ENCODE peak calls at places on chromosome 12, in four cellular contexts. One of them, this sample, is unnamed.

GRCh38 chr12:3201741-3202500 is 124.7 kb downstream of the TSPAN9 start:
- DNase-seq in ACHN: no peak
- DNase-seq in choroid plexus epithelial cell: no peak
- DNase-seq in lower leg skin: no peak
- DNase-seq in this sample: no peak

GRCh38 chr12:15534322-15534721 is 212.0 kb downstream of the PTPRO start:
- DNase-seq in lower leg skin: no peak
- DNase-seq in choroid plexus epithelial cell: peak; percentile 61
- DNase-seq in ACHN: peak; percentile 61
- DNase-seq in this sample: no peak

GRCh38 chr12:30754383-30754749 is 385 bp downstream of the CAPRIN2 start:
- DNase-seq in lower leg skin: no peak
- DNase-seq in ACHN: no peak
- DNase-seq in choroid plexus epithelial cell: no peak
- DNase-seq in this sample: no peak

GRCh38 chr12:78790148-78790547 is 74.4 kb upstream of the SYT1 start:
- DNase-seq in choroid plexus epithelial cell: no peak
- DNase-seq in lower leg skin: no peak
- DNase-seq in ACHN: no peak
- DNase-seq in this sample: no peak

GRCh38 chr12:10119072-10119471 is 10.9 kb downstream of the CLEC7A start:
- DNase-seq in choroid plexus epithelial cell: no peak
- DNase-seq in ACHN: no peak
- DNase-seq in lower leg skin: no peak
- DNase-seq in this sample: no peak

GRCh38 chr12:67732857-67733256 is 84.3 kb downstream of the DYRK2 start:
- DNase-seq in ACHN: no peak
- DNase-seq in choroid plexus epithelial cell: no peak
- DNase-seq in lower leg skin: no peak
- DNase-seq in this sample: no peak

GRCh38 chr12:53989227-53990113 is 4.5 kb downstream of the HOXC10 start:
- DNase-seq in choroid plexus epithelial cell: peak; percentile 66
- DNase-seq in lower leg skin: no peak
- DNase-seq in ACHN: peak; percentile 44
- DNase-seq in this sample: no peak

GRCh38 chr12:128298091-128298490 is 31.1 kb downstream of the TMEM132C start:
- DNase-seq in lower leg skin: no peak
- DNase-seq in ACHN: no peak
- DNase-seq in choroid plexus epithelial cell: no peak
- DNase-seq in this sample: no peak

GRCh38 chr12:11513288-11513687 is 117.9 kb upstream of the PRB2 start:
- DNase-seq in choroid plexus epithelial cell: peak; percentile 38
- DNase-seq in ACHN: no peak
- DNase-seq in lower leg skin: no peak
- DNase-seq in this sample: no peak

GRCh38 chr12:90729741-90730140 is 225.2 kb downstream of the CCER1 start:
- DNase-seq in choroid plexus epithelial cell: peak; percentile 45
- DNase-seq in lower leg skin: no peak
- DNase-seq in ACHN: no peak
- DNase-seq in this sample: no peak

GRCh38 chr12:110739488-110739887 is 3.2 kb downstream of the PPP1CC start:
- DNase-seq in lower leg skin: no peak
- DNase-seq in ACHN: no peak
- DNase-seq in choroid plexus epithelial cell: no peak
- DNase-seq in this sample: no peak

GRCh38 chr12:109736552-109737108 is 23.0 kb downstream of the FAM222A start:
- DNase-seq in choroid plexus epithelial cell: peak; percentile 69
- DNase-seq in lower leg skin: no peak
- DNase-seq in ACHN: peak; percentile 71
- DNase-seq in this sample: peak; percentile 16

GRCh38 chr12:131441638-131442336 is 269.1 kb upstream of the SFSWAP start:
- DNase-seq in choroid plexus epithelial cell: no peak
- DNase-seq in lower leg skin: no peak
- DNase-seq in ACHN: no peak
- DNase-seq in this sample: no peak

GRCh38 chr12:111788178-111788654 is 21.5 kb downstream of the ALDH2 start:
- DNase-seq in choroid plexus epithelial cell: peak; percentile 47
- DNase-seq in ACHN: peak; percentile 54
- DNase-seq in lower leg skin: no peak
- DNase-seq in this sample: no peak

GRCh38 chr12:113314121-113314529 is 20.8 kb downstream of the SLC8B1 start:
- DNase-seq in lower leg skin: no peak
- DNase-seq in choroid plexus epithelial cell: no peak
- DNase-seq in ACHN: no peak
- DNase-seq in this sample: no peak

GRCh38 chr12:31478425-31478824 is 112.5 kb downstream of the DENND5B start:
- DNase-seq in lower leg skin: no peak
- DNase-seq in choroid plexus epithelial cell: no peak
- DNase-seq in ACHN: no peak
- DNase-seq in this sample: no peak

GRCh38 chr12:639566-639965 is 23.7 kb downstream of the NINJ2 start:
- DNase-seq in lower leg skin: no peak
- DNase-seq in choroid plexus epithelial cell: no peak
- DNase-seq in ACHN: no peak
- DNase-seq in this sample: no peak

GRCh38 chr12:65640489-65640901 is 183.8 kb upstream of the HMGA2 start:
- DNase-seq in lower leg skin: peak; percentile 68
- DNase-seq in ACHN: no peak
- DNase-seq in choroid plexus epithelial cell: peak; percentile 99
- DNase-seq in this sample: peak; percentile 66

GRCh38 chr12:53560386-53560785 is 53.1 kb upstream of the NPFF start:
- DNase-seq in ACHN: no peak
- DNase-seq in lower leg skin: no peak
- DNase-seq in choroid plexus epithelial cell: peak; percentile 96
- DNase-seq in this sample: no peak

GRCh38 chr12:130719263-130719892 is 3.3 kb upstream of the RIMBP2 start:
- DNase-seq in choroid plexus epithelial cell: no peak
- DNase-seq in lower leg skin: no peak
- DNase-seq in ACHN: no peak
- DNase-seq in this sample: no peak

GRCh38 chr12:30000401-30000800 is 216.7 kb upstream of the TMTC1 start:
- DNase-seq in ACHN: no peak
- DNase-seq in lower leg skin: no peak
- DNase-seq in choroid plexus epithelial cell: peak; percentile 82
- DNase-seq in this sample: no peak

GRCh38 chr12:123115409-123116111 is 35.3 kb downstream of the PITPNM2 start:
- DNase-seq in choroid plexus epithelial cell: peak; percentile 95
- DNase-seq in lower leg skin: peak; percentile 78
- DNase-seq in ACHN: no peak
- DNase-seq in this sample: peak; percentile 89

GRCh38 chr12:52650520-52651081 is 1.4 kb downstream of the KRT2 start:
- DNase-seq in ACHN: peak; percentile 41
- DNase-seq in lower leg skin: no peak
- DNase-seq in choroid plexus epithelial cell: no peak
- DNase-seq in this sample: no peak

GRCh38 chr12:120041386-120042231 is 52.6 kb downstream of the BICDL1 start:
- DNase-seq in lower leg skin: peak; percentile 35
- DNase-seq in ACHN: no peak
- DNase-seq in choroid plexus epithelial cell: peak; percentile 22
- DNase-seq in this sample: no peak

GRCh38 chr12:47362131-47362686 is 282.4 kb upstream of the AMIGO2 start:
- DNase-seq in lower leg skin: no peak
- DNase-seq in ACHN: no peak
- DNase-seq in choroid plexus epithelial cell: no peak
- DNase-seq in this sample: no peak

GRCh38 chr12:75525263-75525662 is 13.9 kb upstream of the KRR1 start:
- DNase-seq in choroid plexus epithelial cell: peak; percentile 49
- DNase-seq in lower leg skin: no peak
- DNase-seq in ACHN: no peak
- DNase-seq in this sample: no peak

GRCh38 chr12:9634177-9634803 is 26.6 kb upstream of the KLRB1 start:
- DNase-seq in lower leg skin: peak; percentile 50
- DNase-seq in choroid plexus epithelial cell: peak; percentile 79
- DNase-seq in ACHN: peak; percentile 72
- DNase-seq in this sample: no peak

GRCh38 chr12:40727774-40728483 is 35.7 kb downstream of the CNTN1 start:
- DNase-seq in ACHN: no peak
- DNase-seq in lower leg skin: no peak
- DNase-seq in choroid plexus epithelial cell: no peak
- DNase-seq in this sample: no peak

GRCh38 chr12:10016881-10017280 is 6.5 kb downstream of the CLEC12B start:
- DNase-seq in ACHN: no peak
- DNase-seq in lower leg skin: no peak
- DNase-seq in choroid plexus epithelial cell: peak; percentile 22
- DNase-seq in this sample: no peak

GRCh38 chr12:46472893-46473633 is 100.5 kb upstream of the SLC38A2 start:
- DNase-seq in lower leg skin: no peak
- DNase-seq in ACHN: peak; percentile 80
- DNase-seq in choroid plexus epithelial cell: peak; percentile 60
- DNase-seq in this sample: no peak

GRCh38 chr12:116319851-116320621 is 42.5 kb upstream of the MED13L start:
- DNase-seq in ACHN: no peak
- DNase-seq in lower leg skin: peak; percentile 86
- DNase-seq in choroid plexus epithelial cell: peak; percentile 89
- DNase-seq in this sample: peak; percentile 86

GRCh38 chr12:126582231-126582630 is 1517.0 kb downstream of the AACS start:
- DNase-seq in choroid plexus epithelial cell: peak; percentile 0
- DNase-seq in lower leg skin: no peak
- DNase-seq in ACHN: no peak
- DNase-seq in this sample: no peak

GRCh38 chr12:75526655-75527511 is 15.5 kb upstream of the KRR1 start:
- DNase-seq in lower leg skin: no peak
- DNase-seq in choroid plexus epithelial cell: peak; percentile 81
- DNase-seq in ACHN: peak; percentile 81
- DNase-seq in this sample: no peak

GRCh38 chr12:5534800-5535199 is 102.9 kb downstream of the NTF3 start:
- DNase-seq in choroid plexus epithelial cell: no peak
- DNase-seq in lower leg skin: no peak
- DNase-seq in ACHN: no peak
- DNase-seq in this sample: no peak

GRCh38 chr12:119528241-119528640 is 65.3 kb upstream of the TMEM233 start:
- DNase-seq in choroid plexus epithelial cell: peak; percentile 27
- DNase-seq in ACHN: peak; percentile 60
- DNase-seq in lower leg skin: no peak
- DNase-seq in this sample: no peak

GRCh38 chr12:41459815-41460214 is 271.7 kb downstream of the PDZRN4 start:
- DNase-seq in lower leg skin: no peak
- DNase-seq in choroid plexus epithelial cell: no peak
- DNase-seq in ACHN: no peak
- DNase-seq in this sample: no peak

GRCh38 chr12:58925111-58925732 is 4.9 kb upstream of the LRIG3 start:
- DNase-seq in lower leg skin: no peak
- DNase-seq in choroid plexus epithelial cell: no peak
- DNase-seq in ACHN: no peak
- DNase-seq in this sample: no peak

GRCh38 chr12:57888407-57889157 is 42.1 kb upstream of the CTDSP2 start:
- DNase-seq in choroid plexus epithelial cell: peak; percentile 45
- DNase-seq in lower leg skin: peak; percentile 73
- DNase-seq in ACHN: no peak
- DNase-seq in this sample: no peak

GRCh38 chr12:31034372-31034771 is 39.3 kb upstream of the DDX11 start:
- DNase-seq in lower leg skin: no peak
- DNase-seq in choroid plexus epithelial cell: no peak
- DNase-seq in ACHN: no peak
- DNase-seq in this sample: no peak